ENCODE peak calls at places on chromosomes 2 and 18, in nine cellular contexts. One of them, this sample, is unnamed. For H3K4me1, the result is how much of the 10 kb centered on the place peaks cover.

GRCh38 chr2:239304533-239305221 is 96.1 kb downstream of the HDAC4 start:
- DNase-seq in stomach: peak
- DNase-seq in vagina: no peak
- DNase-seq in A549: no peak
- DNase-seq in ovary: peak
- DNase-seq in IMR-90: no peak
- DNase-seq in body of pancreas: peak
- DNase-seq in H1: no peak
- DNase-seq in gastrocnemius medialis: peak
- DNase-seq in this sample: peak

GRCh38 chr18:45879681-45880655 is 54.5 kb downstream of the SIGLEC15 start:
- DNase-seq in stomach: peak
- DNase-seq in vagina: no peak
- DNase-seq in A549: peak
- DNase-seq in ovary: peak
- DNase-seq in IMR-90: peak
- DNase-seq in body of pancreas: peak
- DNase-seq in H1: peak
- DNase-seq in gastrocnemius medialis: peak
- DNase-seq in this sample: peak

GRCh38 chr18:8930990-8931648 is 171.4 kb upstream of the NDUFV2 start:
- DNase-seq in stomach: no peak
- DNase-seq in vagina: no peak
- DNase-seq in A549: no peak
- DNase-seq in ovary: no peak
- DNase-seq in IMR-90: no peak
- DNase-seq in body of pancreas: no peak
- DNase-seq in H1: no peak
- DNase-seq in gastrocnemius medialis: no peak
- DNase-seq in this sample: no peak

GRCh38 chr18:54776282-54776977 is 51.8 kb upstream of the RAB27B start:
- DNase-seq in stomach: no peak
- DNase-seq in vagina: no peak
- DNase-seq in A549: peak
- DNase-seq in ovary: no peak
- DNase-seq in IMR-90: peak
- DNase-seq in body of pancreas: no peak
- DNase-seq in H1: no peak
- DNase-seq in gastrocnemius medialis: peak
- DNase-seq in this sample: no peak

GRCh38 chr2:95346236-95346737 is 49.1 kb downstream of the KCNIP3 start:
- DNase-seq in stomach: peak
- DNase-seq in vagina: no peak
- DNase-seq in A549: peak
- DNase-seq in ovary: peak
- DNase-seq in IMR-90: peak
- DNase-seq in body of pancreas: peak
- DNase-seq in H1: no peak
- DNase-seq in gastrocnemius medialis: peak
- DNase-seq in this sample: peak

GRCh38 chr2:178190938-178191910 is 3.1 kb upstream of the OSBPL6 start:
- DNase-seq in stomach: no peak
- DNase-seq in vagina: no peak
- DNase-seq in A549: peak
- DNase-seq in ovary: no peak
- DNase-seq in IMR-90: no peak
- DNase-seq in body of pancreas: no peak
- DNase-seq in H1: no peak
- DNase-seq in gastrocnemius medialis: no peak
- DNase-seq in this sample: no peak

GRCh38 chr18:48119204-48119603 is 188.7 kb upstream of the SMAD2 start:
- DNase-seq in stomach: no peak
- DNase-seq in vagina: no peak
- DNase-seq in A549: no peak
- DNase-seq in ovary: no peak
- DNase-seq in IMR-90: no peak
- DNase-seq in body of pancreas: no peak
- DNase-seq in H1: no peak
- DNase-seq in gastrocnemius medialis: no peak
- DNase-seq in this sample: no peak

GRCh38 chr2:128457716-128458115 is 139.0 kb upstream of the HS6ST1 start:
- DNase-seq in stomach: peak
- DNase-seq in vagina: peak
- DNase-seq in A549: no peak
- DNase-seq in ovary: no peak
- DNase-seq in IMR-90: no peak
- DNase-seq in body of pancreas: no peak
- DNase-seq in H1: no peak
- DNase-seq in gastrocnemius medialis: no peak
- DNase-seq in this sample: no peak

GRCh38 chr2:203623104-203623503 is 83.3 kb upstream of the CD28 start:
- DNase-seq in stomach: no peak
- DNase-seq in vagina: no peak
- DNase-seq in A549: peak
- DNase-seq in ovary: no peak
- DNase-seq in IMR-90: peak
- DNase-seq in body of pancreas: no peak
- DNase-seq in H1: no peak
- DNase-seq in gastrocnemius medialis: no peak
- DNase-seq in this sample: no peak

GRCh38 chr18:21184396-21184996 is 57.5 kb upstream of the GREB1L start:
- DNase-seq in stomach: no peak
- DNase-seq in vagina: no peak
- DNase-seq in A549: no peak
- DNase-seq in ovary: no peak
- DNase-seq in IMR-90: no peak
- DNase-seq in body of pancreas: no peak
- DNase-seq in H1: no peak
- DNase-seq in gastrocnemius medialis: no peak
- DNase-seq in this sample: peak

GRCh38 chr2:3972377-3972776 is 269.0 kb downstream of the DCDC2C start:
- DNase-seq in stomach: no peak
- DNase-seq in vagina: no peak
- DNase-seq in A549: no peak
- DNase-seq in ovary: no peak
- DNase-seq in IMR-90: no peak
- DNase-seq in body of pancreas: no peak
- DNase-seq in H1: no peak
- DNase-seq in gastrocnemius medialis: no peak
- DNase-seq in this sample: no peak

GRCh38 chr18:35588995-35589394 is 7.5 kb downstream of the GALNT1 start:
- DNase-seq in stomach: no peak
- DNase-seq in vagina: no peak
- DNase-seq in A549: no peak
- DNase-seq in ovary: no peak
- DNase-seq in IMR-90: no peak
- DNase-seq in body of pancreas: no peak
- DNase-seq in H1: peak
- DNase-seq in gastrocnemius medialis: no peak
- DNase-seq in this sample: no peak

GRCh38 chr2:48315847-48316194 is 214.1 kb upstream of the STON1 start:
- DNase-seq in stomach: no peak
- DNase-seq in vagina: no peak
- DNase-seq in A549: peak
- DNase-seq in ovary: no peak
- DNase-seq in IMR-90: no peak
- DNase-seq in body of pancreas: no peak
- DNase-seq in H1: no peak
- DNase-seq in gastrocnemius medialis: no peak
- DNase-seq in this sample: peak

GRCh38 chr2:203579131-203579643 is 44.1 kb upstream of the RAPH1 start:
- DNase-seq in stomach: peak
- DNase-seq in vagina: no peak
- DNase-seq in A549: peak
- DNase-seq in ovary: no peak
- DNase-seq in IMR-90: peak
- DNase-seq in body of pancreas: peak
- DNase-seq in H1: no peak
- DNase-seq in gastrocnemius medialis: peak
- DNase-seq in this sample: peak

GRCh38 chr2:64609229-64609994 is 44.3 kb downstream of the SERTAD2 start:
- DNase-seq in stomach: peak
- DNase-seq in vagina: no peak
- DNase-seq in A549: peak
- DNase-seq in ovary: peak
- DNase-seq in IMR-90: peak
- DNase-seq in body of pancreas: peak
- DNase-seq in H1: no peak
- DNase-seq in gastrocnemius medialis: peak
- DNase-seq in this sample: peak
- TF ChIP-seq POLR2A in stomach: no peak
- TF ChIP-seq POLR2A in vagina: no peak
- TF ChIP-seq POLR2A in A549: peak
- TF ChIP-seq POLR2A in ovary: no peak
- TF ChIP-seq POLR2A in IMR-90: no peak
- TF ChIP-seq POLR2A in body of pancreas: peak
- TF ChIP-seq POLR2A in H1: no peak
- TF ChIP-seq POLR2A in gastrocnemius medialis: peak
- TF ChIP-seq POLR2A in this sample: peak

DNA sequence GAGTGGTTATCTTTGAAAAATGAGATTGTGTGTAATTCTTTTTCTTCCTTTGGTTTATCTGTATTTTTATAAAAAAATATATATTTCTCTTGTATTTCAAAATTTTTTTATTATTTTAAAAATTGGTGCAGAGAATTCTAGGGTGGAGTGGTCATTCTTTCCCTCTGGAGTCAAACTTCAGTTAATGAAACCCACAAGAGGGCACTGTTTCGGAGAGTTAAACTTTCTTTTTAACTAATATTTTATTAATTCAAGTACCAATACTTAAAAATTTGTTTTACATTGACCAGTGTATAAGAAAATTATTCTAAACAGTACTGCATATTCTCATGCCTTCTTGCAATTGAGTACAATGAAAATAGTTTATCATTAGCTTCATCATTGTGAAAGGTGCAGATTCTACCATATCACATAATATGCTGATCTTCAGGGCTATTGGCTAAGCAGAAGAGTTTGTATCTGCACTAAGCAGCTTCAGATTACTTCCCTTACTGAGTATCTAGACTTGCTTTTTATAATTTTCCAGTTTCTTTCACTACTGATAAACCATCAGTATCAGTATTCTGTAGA is 50.1 kb downstream of the HS1BP3 start:
- DNase-seq in stomach: no peak
- DNase-seq in vagina: no peak
- DNase-seq in A549: no peak
- DNase-seq in ovary: no peak
- DNase-seq in IMR-90: no peak
- DNase-seq in body of pancreas: no peak
- DNase-seq in H1: no peak
- DNase-seq in gastrocnemius medialis: no peak
- DNase-seq in this sample: no peak
- H3K4me1 ChIP-seq in stomach: under half
- H3K4me1 ChIP-seq in vagina: half or more
- H3K4me1 ChIP-seq in A549: under half
- H3K4me1 ChIP-seq in ovary: under half
- H3K4me1 ChIP-seq in IMR-90: under half
- H3K4me1 ChIP-seq in body of pancreas: under half
- H3K4me1 ChIP-seq in H1: under half
- H3K4me1 ChIP-seq in gastrocnemius medialis: half or more
- H3K4me1 ChIP-seq in this sample: half or more

GRCh38 chr18:3256693-3257626 is 5.0 kb upstream of the MYL12B start:
- DNase-seq in stomach: peak
- DNase-seq in vagina: no peak
- DNase-seq in A549: peak
- DNase-seq in ovary: no peak
- DNase-seq in IMR-90: peak
- DNase-seq in body of pancreas: peak
- DNase-seq in H1: no peak
- DNase-seq in gastrocnemius medialis: no peak
- DNase-seq in this sample: no peak
- TF ChIP-seq POLR2A in stomach: no peak
- TF ChIP-seq POLR2A in vagina: no peak
- TF ChIP-seq POLR2A in A549: no peak
- TF ChIP-seq POLR2A in ovary: no peak
- TF ChIP-seq POLR2A in IMR-90: no peak
- TF ChIP-seq POLR2A in body of pancreas: peak
- TF ChIP-seq POLR2A in H1: no peak
- TF ChIP-seq POLR2A in gastrocnemius medialis: no peak
- TF ChIP-seq POLR2A in this sample: peak

GRCh38 chr2:71714601-71715240 is 261.4 kb downstream of the DYSF start:
- DNase-seq in stomach: no peak
- DNase-seq in vagina: no peak
- DNase-seq in A549: no peak
- DNase-seq in ovary: no peak
- DNase-seq in IMR-90: no peak
- DNase-seq in body of pancreas: no peak
- DNase-seq in H1: no peak
- DNase-seq in gastrocnemius medialis: no peak
- DNase-seq in this sample: no peak

GRCh38 chr2:71713581-71714580 is 260.5 kb downstream of the DYSF start:
- DNase-seq in stomach: no peak
- DNase-seq in vagina: no peak
- DNase-seq in A549: no peak
- DNase-seq in ovary: no peak
- DNase-seq in IMR-90: peak
- DNase-seq in body of pancreas: no peak
- DNase-seq in H1: no peak
- DNase-seq in gastrocnemius medialis: peak
- DNase-seq in this sample: no peak

GRCh38 chr2:71716697-71717624 is 263.6 kb downstream of the DYSF start:
- DNase-seq in stomach: peak
- DNase-seq in vagina: no peak
- DNase-seq in A549: peak
- DNase-seq in ovary: no peak
- DNase-seq in IMR-90: peak
- DNase-seq in body of pancreas: peak
- DNase-seq in H1: no peak
- DNase-seq in gastrocnemius medialis: peak
- DNase-seq in this sample: peak

GRCh38 chr2:71715241-71715750 is 261.9 kb downstream of the DYSF start:
- DNase-seq in stomach: no peak
- DNase-seq in vagina: no peak
- DNase-seq in A549: no peak
- DNase-seq in ovary: no peak
- DNase-seq in IMR-90: no peak
- DNase-seq in body of pancreas: no peak
- DNase-seq in H1: no peak
- DNase-seq in gastrocnemius medialis: no peak
- DNase-seq in this sample: no peak

DNA sequence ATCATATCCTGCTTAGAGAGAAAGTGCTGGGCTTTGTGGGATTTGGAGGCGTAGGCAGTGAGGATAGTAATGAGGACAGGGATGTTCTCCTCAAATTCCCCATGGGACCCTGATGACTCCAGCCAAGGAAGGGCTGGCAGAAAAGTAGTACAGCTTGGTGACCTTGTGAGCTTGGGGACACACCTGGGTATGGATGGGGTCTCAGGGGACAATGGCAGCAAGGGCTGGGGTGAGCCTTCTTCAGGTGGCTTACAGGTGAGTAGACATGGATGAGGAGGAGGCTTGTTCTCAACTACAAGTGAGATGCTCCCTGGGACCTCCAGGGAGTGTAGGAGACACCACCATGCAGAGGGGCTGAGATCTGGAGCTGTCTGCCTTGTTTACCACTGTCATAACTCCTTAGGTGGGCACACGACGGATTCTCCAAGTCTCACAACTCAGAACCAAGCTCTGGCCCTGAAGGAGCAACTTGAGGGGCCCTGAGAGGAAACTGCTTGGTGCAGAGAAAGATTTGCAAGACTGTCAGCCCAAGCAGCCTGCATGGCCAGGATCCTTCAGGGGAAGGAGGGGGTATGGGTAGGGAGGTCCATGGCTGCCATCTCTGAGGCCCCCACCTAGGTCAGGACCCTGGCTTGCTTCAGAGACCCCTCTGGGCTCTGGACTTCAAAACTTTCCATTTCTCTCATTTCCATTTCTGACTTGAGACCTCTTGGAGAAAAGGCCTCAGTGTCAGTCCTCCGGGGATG is 262.8 kb downstream of the DYSF start:
- DNase-seq in stomach: no peak
- DNase-seq in vagina: no peak
- DNase-seq in A549: no peak
- DNase-seq in ovary: no peak
- DNase-seq in IMR-90: no peak
- DNase-seq in body of pancreas: no peak
- DNase-seq in H1: no peak
- DNase-seq in gastrocnemius medialis: no peak
- DNase-seq in this sample: no peak
- H3K4me1 ChIP-seq in stomach: under half
- H3K4me1 ChIP-seq in vagina: half or more
- H3K4me1 ChIP-seq in A549: under half
- H3K4me1 ChIP-seq in ovary: under half
- H3K4me1 ChIP-seq in IMR-90: under half
- H3K4me1 ChIP-seq in body of pancreas: under half
- H3K4me1 ChIP-seq in H1: under half
- H3K4me1 ChIP-seq in gastrocnemius medialis: half or more
- H3K4me1 ChIP-seq in this sample: under half

This sample was measured in right lobe of liver.